ENCODE peak calls at places on chromosomes 4 and X, in eight cellular contexts. T is NCI-H1092, H is NCI-H1694, U is progenitor cell of endocrine pancreas, F is adipocyte, Q is SJSA1, R is Right ventricle myocardium superior, A is T-helper 9 cell. X is an unnamed sample.

GRCh38 chr4:16785800-16786527 is 112.5 kb downstream of the LDB2 start:
- DNase-seq in R (no peak), A (no peak), H (no peak), U (no peak), T (no peak), F (peak), Q (peak), X (no peak)

GRCh38 chrX:110003167-110004156 is 548 bp downstream of the TMEM164 start:
- DNase-seq in R (peak), H (no peak), Q (peak), T (no peak), A (no peak), U (peak), F (peak), X (peak)

GRCh38 chrX:155263854-155264628 is at the start of gene RAB39B:
- DNase-seq in U (peak), Q (peak), A (peak), F (peak), T (peak), R (peak), H (peak), X (peak)

GRCh38 chrX:148573119-148573518 is 72.7 kb downstream of the AFF2 start:
- DNase-seq in H (no peak), Q (no peak), U (no peak), A (no peak), R (no peak), F (no peak), T (no peak), X (no peak)

GRCh38 chr4:80197132-80197573 is at the start of gene PRDM8:
- DNase-seq in U (no peak), H (peak), R (no peak), Q (no peak), A (no peak), T (peak), F (peak), X (no peak)

GRCh38 chr4:36255575-36255974 is 11.3 kb upstream of the ARAP2 start:
- DNase-seq in A (peak), U (no peak), Q (no peak), H (no peak), R (no peak), T (no peak), F (no peak), X (no peak)

GRCh38 chr4:103076777-103077347 is 301 bp upstream of the SLC9B2 start:
- DNase-seq in U (no peak), A (no peak), T (no peak), R (no peak), Q (no peak), H (no peak), F (no peak), X (no peak)

GRCh38 chrX:1323315-1323714 is 13.3 kb upstream of the IL3RA start:
- DNase-seq in H (no peak), Q (no peak), F (peak), T (peak), U (no peak), R (peak), A (peak), X (peak)